ENCODE peak calls at places on chromosomes 7 and 10, in nine cellular contexts. B is fibroblast of mammary gland; O is gastrocnemius medialis; K is activated CD8-positive, alpha-beta T cell treated with anti-CD3 and anti-CD28 coated beads, Interleukin-2, amount 10 ng/mL, durations not matched to agents 7 days and 5 days; Y is fibroblast of lung; G is glutamatergic neuron; M is T follicular helper cell; E is activated CD4-positive, alpha-beta T cell treated with anti-CD3 and anti-CD28 coated beads, Interleukin-2, amount 50 U/mL, for 48 hours; D is globus pallidus. V is an unnamed sample.

GRCh38 chr10:10500941-10501340 is 516.7 kb upstream of the CELF2 start:
- DNase-seq in B (peak; percentile 86), E (no peak), D (no peak), M (no peak), K (no peak), G (no peak), Y (peak; percentile 86), O (no peak), V (no peak)

GRCh38 chr10:49161411-49161997 is 26.7 kb downstream of the TMEM273 start:
- DNase-seq in G (no peak), O (no peak), E (no peak), K (no peak), D (peak; percentile 33), Y (peak; percentile 66), M (no peak), B (peak; percentile 75), V (no peak)

GRCh38 chr7:22480523-22481075 is 19.4 kb downstream of the STEAP1B start:
- DNase-seq in Y (no peak), M (no peak), O (no peak), E (no peak), D (no peak), B (no peak), K (no peak), G (no peak), V (no peak)

GRCh38 chr7:84256481-84256880 is 61.9 kb upstream of the SEMA3A start:
- DNase-seq in B (no peak), Y (no peak), E (no peak), K (no peak), D (no peak), G (no peak), O (no peak), M (no peak), V (no peak)

GRCh38 chr10:93754761-93755160 is 3.0 kb upstream of the LGI1 start:
- DNase-seq in Y (no peak), G (no peak), E (no peak), O (no peak), K (no peak), B (no peak), M (no peak), D (no peak), V (no peak)

GRCh38 chr10:43461950-43462349 is 25.0 kb downstream of the ZNF487 start:
- DNase-seq in O (no peak), G (no peak), D (peak; percentile 81), E (no peak), B (peak; percentile 88), Y (peak; percentile 69), K (peak; percentile 70), M (no peak), V (peak; percentile 85)

GRCh38 chr7:53315986-53316385 is 280.6 kb downstream of the POM121L12 start:
- DNase-seq in E (no peak), B (no peak), K (no peak), Y (peak; percentile 2), D (peak; percentile 24), G (no peak), O (no peak), M (no peak), V (no peak)

GRCh38 chr10:48194830-48195229 is 79.7 kb downstream of the FRMPD2 start:
- DNase-seq in Y (no peak), G (no peak), D (no peak), B (no peak), K (no peak), M (no peak), E (no peak), O (no peak), V (no peak)

GRCh38 chr10:91711885-91712284 is 79.0 kb upstream of the PPP1R3C start:
- DNase-seq in O (no peak), B (no peak), Y (peak; percentile 9), E (no peak), K (no peak), M (no peak), D (no peak), G (no peak), V (no peak)

GRCh38 chr10:132726194-132726593 is 59.8 kb downstream of the NKX6-2 start:
- DNase-seq in K (no peak), D (no peak), E (no peak), B (no peak), G (no peak), Y (no peak), O (no peak), M (no peak), V (no peak)

GRCh38 chr7:19284596-19285300 is 139.5 kb upstream of the FERD3L start:
- DNase-seq in E (no peak), Y (peak; percentile 62), O (no peak), B (peak; percentile 30), G (no peak), D (no peak), M (no peak), K (no peak), V (no peak)

GRCh38 chr7:69739906-69740545 is 141.8 kb downstream of the AUTS2 start:
- DNase-seq in D (peak; percentile 66), Y (peak; percentile 72), O (peak; percentile 55), K (no peak), M (no peak), B (peak; percentile 85), G (peak; percentile 46), E (no peak), V (no peak)

GRCh38 chr10:75245354-75246001 is 9.7 kb upstream of the COMTD1 start:
- DNase-seq in G (no peak), M (no peak), K (no peak), B (no peak), D (no peak), O (no peak), Y (no peak), E (no peak), V (no peak)

GRCh38 chr10:7551891-7552731 is 114.7 kb downstream of the ITIH5 start:
- DNase-seq in K (no peak), E (no peak), G (no peak), Y (no peak), M (no peak), O (no peak), D (peak; percentile 71), B (no peak), V (no peak)

GRCh38 chr10:104434601-104435000 is 81.0 kb downstream of the CFAP58 start:
- DNase-seq in B (no peak), D (no peak), E (no peak), O (no peak), Y (peak; percentile 48), M (no peak), K (no peak), G (no peak), V (no peak)

GRCh38 chr10:95742529-95742884 is 13.5 kb upstream of the ENTPD1 start:
- DNase-seq in Y (peak; percentile 50), O (no peak), D (no peak), K (no peak), G (no peak), E (no peak), M (no peak), B (no peak), V (no peak)

GRCh38 chr7:42192072-42192471 is 44.9 kb downstream of the GLI3 start:
- DNase-seq in Y (no peak), M (no peak), K (no peak), B (peak; percentile 40), G (no peak), D (no peak), E (no peak), O (no peak), V (no peak)

GRCh38 chr7:7416031-7416968 is 119.4 kb downstream of the COL28A1 start:
- DNase-seq in E (peak; percentile 10), O (no peak), K (no peak), D (no peak), Y (peak; percentile 74), B (no peak), G (no peak), M (no peak), V (no peak)

GRCh38 chr7:29609162-29610030 is 45.8 kb downstream of the PRR15 start:
- DNase-seq in M (no peak), D (peak; percentile 6), O (no peak), G (peak; percentile 28), Y (peak; percentile 74), K (no peak), E (no peak), B (peak; percentile 79), V (no peak)

GRCh38 chr7:55618913-55619312 is 46.6 kb upstream of the VOPP1 start:
- DNase-seq in Y (no peak), E (no peak), O (no peak), G (no peak), M (no peak), K (no peak), B (no peak), D (no peak), V (no peak)

GRCh38 chr10:109343293-109343692 is 580.0 kb downstream of the XPNPEP1 start:
- DNase-seq in B (peak; percentile 13), M (no peak), G (no peak), O (no peak), Y (peak; percentile 91), D (no peak), K (no peak), E (no peak), V (no peak)

GRCh38 chr7:154986200-154986599 is 16.7 kb downstream of the PAXIP1 start:
- DNase-seq in O (no peak), D (no peak), E (no peak), G (no peak), Y (no peak), K (no peak), M (no peak), B (no peak), V (no peak)

GRCh38 chr7:111012799-111013675 is 77.9 kb upstream of the LRRN3 start:
- DNase-seq in E (peak; percentile 26), D (no peak), M (no peak), O (no peak), G (no peak), K (peak; percentile 79), Y (no peak), B (no peak), V (no peak)

GRCh38 chr7:133255461-133255860 is 2.6 kb downstream of the EXOC4 start:
- DNase-seq in B (no peak), E (no peak), O (no peak), K (no peak), M (no peak), Y (no peak), G (no peak), D (no peak), V (no peak)

GRCh38 chr7:115356139-115356746 is 434.3 kb downstream of the MDFIC start:
- DNase-seq in O (no peak), D (peak; percentile 0), K (no peak), Y (peak; percentile 13), M (no peak), G (no peak), E (no peak), B (peak; percentile 44), V (no peak)

GRCh38 chr10:1947464-1948043 is 210.2 kb upstream of the ADARB2 start:
- DNase-seq in O (no peak), M (no peak), G (no peak), B (no peak), Y (no peak), K (no peak), E (peak; percentile 18), D (no peak), V (no peak)

GRCh38 chr7:29139191-29139590 is 7.1 kb downstream of the CPVL start:
- DNase-seq in M (no peak), Y (peak; percentile 75), E (no peak), B (peak; percentile 28), K (no peak), D (no peak), O (no peak), G (no peak), V (no peak)

GRCh38 chr7:132077986-132078385 is 498.3 kb downstream of the PLXNA4 start:
- DNase-seq in O (no peak), B (peak; percentile 28), G (no peak), D (no peak), M (no peak), Y (peak; percentile 57), E (no peak), K (no peak), V (no peak)

GRCh38 chr7:151395036-151395367 is 14.8 kb downstream of the WDR86 start:
- DNase-seq in G (peak; percentile 30), B (no peak), O (no peak), D (no peak), M (no peak), E (no peak), Y (no peak), K (no peak), V (no peak)

GRCh38 chr10:70564901-70565351 is 37.6 kb downstream of the PRF1 start:
- DNase-seq in M (no peak), K (peak; percentile 36), D (no peak), B (no peak), Y (no peak), E (no peak), G (no peak), O (no peak), V (no peak)

GRCh38 chr7:30249316-30249715 is 35.1 kb upstream of the ZNRF2 start:
- DNase-seq in M (no peak), K (no peak), Y (no peak), O (no peak), D (no peak), G (no peak), E (no peak), B (no peak), V (no peak)

V was measured in glomerular endothelial cell.